ENCODE peak calls at places on chromosomes 13 and 19, in four cellular contexts. One of them, this sample, is unnamed.

GRCh38 chr19:13717194-13717643 is 47.1 kb upstream of the MRI1 start:
- DNase-seq in kidney epithelial cell: no peak
- DNase-seq in fibroblast of the aortic adventitia: peak; percentile 26
- DNase-seq in astrocyte of the spinal cord: no peak
- DNase-seq in this sample: peak; percentile 58

GRCh38 chr13:111153977-111154332 is 38.8 kb downstream of the ARHGEF7 start:
- DNase-seq in astrocyte of the spinal cord: no peak
- DNase-seq in kidney epithelial cell: no peak
- DNase-seq in fibroblast of the aortic adventitia: no peak
- DNase-seq in this sample: no peak

GRCh38 chr19:3668331-3669133 is 31.7 kb downstream of the PIP5K1C start:
- DNase-seq in kidney epithelial cell: no peak
- DNase-seq in fibroblast of the aortic adventitia: no peak
- DNase-seq in astrocyte of the spinal cord: no peak
- DNase-seq in this sample: peak; percentile 20

GRCh38 chr13:96003304-96003703 is 49.9 kb downstream of the UGGT2 start:
- DNase-seq in astrocyte of the spinal cord: peak; percentile 15
- DNase-seq in kidney epithelial cell: no peak
- DNase-seq in fibroblast of the aortic adventitia: peak; percentile 17
- DNase-seq in this sample: peak; percentile 10

GRCh38 chr13:101512650-101513049 is 60.2 kb downstream of the ITGBL1 start:
- DNase-seq in fibroblast of the aortic adventitia: peak; percentile 63
- DNase-seq in kidney epithelial cell: no peak
- DNase-seq in astrocyte of the spinal cord: peak; percentile 86
- DNase-seq in this sample: no peak

GRCh38 chr19:58097783-58098681 is at the start of gene ZSCAN18:
- DNase-seq in fibroblast of the aortic adventitia: peak; percentile 91
- DNase-seq in kidney epithelial cell: peak; percentile 80
- DNase-seq in astrocyte of the spinal cord: peak; percentile 96
- DNase-seq in this sample: peak; percentile 5

GRCh38 chr13:50208826-50209335 is 193.6 kb downstream of the KCNRG start:
- DNase-seq in kidney epithelial cell: peak; percentile 54
- DNase-seq in fibroblast of the aortic adventitia: peak; percentile 89
- DNase-seq in astrocyte of the spinal cord: peak; percentile 96
- DNase-seq in this sample: no peak

GRCh38 chr13:46103037-46103436 is 1.8 kb downstream of the CPB2 start:
- DNase-seq in astrocyte of the spinal cord: no peak
- DNase-seq in fibroblast of the aortic adventitia: no peak
- DNase-seq in kidney epithelial cell: no peak
- DNase-seq in this sample: no peak

GRCh38 chr13:91312324-91312723 is 35.2 kb upstream of the MIR17HG start:
- DNase-seq in astrocyte of the spinal cord: no peak
- DNase-seq in fibroblast of the aortic adventitia: no peak
- DNase-seq in kidney epithelial cell: no peak
- DNase-seq in this sample: no peak

DNA sequence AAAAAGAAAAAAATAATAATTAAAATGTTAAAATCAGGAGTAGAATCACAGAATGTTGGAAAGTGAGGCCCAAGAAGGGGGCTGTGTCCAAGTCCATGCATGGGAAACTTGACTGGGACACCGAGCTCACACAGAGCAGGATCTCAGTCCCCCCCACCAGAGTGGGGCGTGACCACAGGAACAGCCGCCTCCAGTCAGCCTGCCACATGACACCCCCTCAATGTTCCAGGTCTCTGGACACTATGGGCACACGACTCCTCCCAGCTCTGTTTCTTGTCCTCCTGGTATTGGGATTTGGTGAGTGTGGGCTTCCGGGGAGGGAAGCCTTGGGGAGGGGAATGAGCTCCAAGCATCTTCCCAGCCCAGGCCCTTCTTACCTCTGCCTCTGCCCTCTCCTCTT is 2.4 kb downstream of the APOC2 start:
- DNase-seq in kidney epithelial cell: no peak
- DNase-seq in astrocyte of the spinal cord: no peak
- DNase-seq in fibroblast of the aortic adventitia: no peak
- DNase-seq in this sample: no peak
- TF ChIP-seq CTCF in kidney epithelial cell: no peak
- TF ChIP-seq CTCF in astrocyte of the spinal cord: no peak
- TF ChIP-seq CTCF in fibroblast of the aortic adventitia: no peak
- TF ChIP-seq CTCF in this sample: no peak

DNA sequence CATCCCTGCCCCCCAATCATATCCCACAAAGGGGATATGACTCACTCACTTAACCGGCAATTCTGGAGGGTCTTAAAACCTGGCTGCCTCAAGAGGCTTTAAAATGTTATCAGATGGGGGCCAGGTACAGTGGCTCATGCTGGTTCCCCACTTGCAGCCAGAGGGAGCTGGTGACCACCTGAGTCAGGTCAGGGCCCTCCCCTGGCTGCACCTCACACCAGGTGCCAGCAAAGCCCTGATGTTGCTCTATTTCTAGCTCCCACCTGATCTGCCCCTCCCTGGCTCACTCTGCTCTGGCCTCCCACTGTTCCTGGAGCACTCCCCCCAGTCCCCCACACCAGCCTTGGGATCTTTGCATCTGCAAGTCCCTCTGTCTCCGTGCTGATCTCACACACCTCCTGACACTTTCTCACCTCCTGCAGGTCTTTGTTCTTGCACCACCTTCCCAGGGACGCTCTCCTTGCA is 14.2 kb downstream of the HPN start:
- DNase-seq in astrocyte of the spinal cord: no peak
- DNase-seq in kidney epithelial cell: no peak
- DNase-seq in fibroblast of the aortic adventitia: no peak
- DNase-seq in this sample: no peak
- TF ChIP-seq CTCF in astrocyte of the spinal cord: peak; percentile 23
- TF ChIP-seq CTCF in kidney epithelial cell: peak; percentile 53
- TF ChIP-seq CTCF in fibroblast of the aortic adventitia: no peak
- TF ChIP-seq CTCF in this sample: peak; percentile 31

GRCh38 chr13:27341616-27342015 is 71.0 kb downstream of the RASL11A start:
- DNase-seq in astrocyte of the spinal cord: no peak
- DNase-seq in fibroblast of the aortic adventitia: no peak
- DNase-seq in kidney epithelial cell: no peak
- DNase-seq in this sample: no peak
- TF ChIP-seq CTCF in astrocyte of the spinal cord: no peak
- TF ChIP-seq CTCF in fibroblast of the aortic adventitia: no peak
- TF ChIP-seq CTCF in kidney epithelial cell: no peak
- TF ChIP-seq CTCF in this sample: no peak

GRCh38 chr19:12198136-12198535 is 35.2 kb downstream of the ZNF136 start:
- DNase-seq in kidney epithelial cell: no peak
- DNase-seq in astrocyte of the spinal cord: no peak
- DNase-seq in fibroblast of the aortic adventitia: no peak
- DNase-seq in this sample: no peak

GRCh38 chr19:12208221-12208620 is 45.3 kb downstream of the ZNF136 start:
- DNase-seq in astrocyte of the spinal cord: no peak
- DNase-seq in kidney epithelial cell: no peak
- DNase-seq in fibroblast of the aortic adventitia: no peak
- DNase-seq in this sample: no peak

GRCh38 chr19:12205296-12205695 is 42.4 kb downstream of the ZNF136 start:
- DNase-seq in fibroblast of the aortic adventitia: no peak
- DNase-seq in astrocyte of the spinal cord: no peak
- DNase-seq in kidney epithelial cell: no peak
- DNase-seq in this sample: no peak

GRCh38 chr19:12200020-12200419 is 37.1 kb downstream of the ZNF136 start:
- DNase-seq in astrocyte of the spinal cord: no peak
- DNase-seq in kidney epithelial cell: no peak
- DNase-seq in fibroblast of the aortic adventitia: no peak
- DNase-seq in this sample: no peak

GRCh38 chr19:12202250-12202649 is 39.4 kb downstream of the ZNF136 start:
- DNase-seq in fibroblast of the aortic adventitia: no peak
- DNase-seq in kidney epithelial cell: no peak
- DNase-seq in astrocyte of the spinal cord: no peak
- DNase-seq in this sample: no peak
- TF ChIP-seq CTCF in fibroblast of the aortic adventitia: no peak
- TF ChIP-seq CTCF in kidney epithelial cell: no peak
- TF ChIP-seq CTCF in astrocyte of the spinal cord: no peak
- TF ChIP-seq CTCF in this sample: peak; percentile 28

This sample was measured in HFFc6.